ENCODE peak calls at places on chromosomes 3 and 15, in seven cellular contexts. U is neuronal stem cell, V is H9, F is mesendoderm, L is IMR-90, N is mesenchymal stem cell, R is trophoblast cell. X is an unnamed sample.
A peak's percentile ranks its signal among the peaks of the same experiment; 100 is the strongest.

GRCh38 chr3:53890726-53891499 is 746 bp downstream of the SELENOK start:
- DNase-seq in V (no peak), N (peak; percentile 65), L (peak; percentile 42), R (peak; percentile 70), U (no peak), F (peak; percentile 82), X (peak; percentile 47)

GRCh38 chr3:178703268-178703975 is 167.2 kb downstream of the KCNMB2 start:
- DNase-seq in U (no peak), L (peak; percentile 97), R (no peak), V (no peak), F (no peak), N (peak; percentile 95), X (no peak)

GRCh38 chr15:69576035-69576526 is 123.5 kb downstream of the RPLP1 start:
- DNase-seq in R (peak; percentile 19), L (no peak), N (peak; percentile 32), V (peak; percentile 51), F (no peak), U (peak; percentile 17), X (peak; percentile 72)

GRCh38 chr15:75673426-75674247 is 25.9 kb downstream of the SNX33 start:
- DNase-seq in R (no peak), N (peak; percentile 91), V (no peak), F (no peak), L (peak; percentile 70), U (no peak), X (no peak)

GRCh38 chr15:68819451-68820204 is 1.1 kb downstream of the ANP32A start:
- DNase-seq in V (peak; percentile 44), N (peak; percentile 73), R (peak; percentile 66), L (peak; percentile 47), U (peak; percentile 45), F (peak; percentile 82), X (no peak)

GRCh38 chr3:29525254-29525881 is 244.5 kb downstream of the RBMS3 start:
- DNase-seq in L (peak; percentile 18), F (no peak), U (no peak), N (peak; percentile 54), R (no peak), V (no peak), X (no peak)

GRCh38 chr15:89299896-89300295 is 34.7 kb downstream of the POLG start:
- DNase-seq in V (no peak), R (peak; percentile 26), L (peak; percentile 64), U (no peak), N (peak; percentile 44), F (peak; percentile 19), X (no peak)

GRCh38 chr3:51975857-51976549 is 1.1 kb downstream of the ABHD14A start:
- DNase-seq in F (peak; percentile 54), V (peak; percentile 65), N (peak; percentile 72), L (peak; percentile 64), U (no peak), R (peak; percentile 58), X (peak; percentile 80)

GRCh38 chr3:170560296-170560695 is 25.6 kb downstream of the SLC7A14 start:
- DNase-seq in V (no peak), L (no peak), U (no peak), F (no peak), R (no peak), N (peak; percentile 14), X (no peak)

GRCh38 chr3:147361671-147362420 is 44.5 kb downstream of the ZIC4 start:
- DNase-seq in F (peak; percentile 82), N (no peak), L (no peak), R (peak; percentile 17), V (peak; percentile 82), U (no peak), X (no peak)

GRCh38 chr3:171379281-171379680 is 80.9 kb downstream of the TNIK start:
- DNase-seq in N (no peak), R (peak; percentile 56), V (no peak), U (no peak), F (peak; percentile 39), L (peak; percentile 58), X (no peak)

GRCh38 chr3:154990543-154990942 is 89.6 kb upstream of the MME start:
- DNase-seq in R (no peak), U (no peak), V (no peak), N (no peak), F (no peak), L (no peak), X (no peak)

GRCh38 chr15:85443593-85444328 is 63.4 kb downstream of the AKAP13 start:
- DNase-seq in L (peak; percentile 33), U (peak; percentile 42), V (no peak), R (peak; percentile 97), F (peak; percentile 95), N (peak; percentile 85), X (no peak)

GRCh38 chr3:189311521-189311920 is 139.8 kb downstream of the TPRG1 start:
- DNase-seq in V (no peak), R (no peak), U (no peak), N (no peak), F (no peak), L (no peak), X (no peak)

GRCh38 chr3:122725106-122725505 is 44.5 kb downstream of the PARP14 start:
- DNase-seq in V (no peak), N (no peak), R (no peak), U (no peak), L (no peak), F (no peak), X (no peak)

GRCh38 chr15:67253103-67253502 is 1.4 kb downstream of the AAGAB start:
- DNase-seq in R (no peak), U (no peak), V (no peak), L (no peak), F (no peak), N (no peak), X (no peak)

GRCh38 chr3:74009961-74010859 is 385.5 kb upstream of the PDZRN3 start:
- DNase-seq in N (no peak), V (no peak), U (no peak), R (no peak), F (no peak), L (no peak), X (no peak)

GRCh38 chr3:73453676-73454075 is 171.1 kb downstream of the PDZRN3 start:
- DNase-seq in V (no peak), F (no peak), R (no peak), N (no peak), L (peak; percentile 29), U (no peak), X (no peak)

GRCh38 chr15:34682673-34683072 is 72.1 kb downstream of the GJD2 start:
- DNase-seq in V (no peak), N (no peak), R (no peak), F (no peak), U (no peak), L (peak; percentile 76), X (no peak)

GRCh38 chr15:39661776-39662175 is 80.9 kb downstream of the THBS1 start:
- DNase-seq in L (peak; percentile 31), U (no peak), F (no peak), R (no peak), N (no peak), V (no peak), X (no peak)

GRCh38 chr3:139629033-139629432 is 48.7 kb downstream of the NMNAT3 start:
- DNase-seq in R (peak; percentile 21), N (no peak), F (peak; percentile 71), U (no peak), L (peak; percentile 2), V (peak; percentile 71), X (no peak)

GRCh38 chr15:22227961-22228762 is 147.8 kb downstream of the OR4M2 start:
- DNase-seq in F (no peak), L (no peak), V (no peak), R (no peak), N (no peak), U (no peak), X (no peak)

GRCh38 chr3:48022178-48022577 is 6.0 kb upstream of the MAP4 start:
- DNase-seq in V (no peak), F (no peak), R (no peak), N (no peak), U (no peak), L (no peak), X (no peak)

GRCh38 chr3:100580147-100580546 is 29.3 kb upstream of the ADGRG7 start:
- DNase-seq in N (no peak), F (no peak), R (no peak), V (no peak), U (no peak), L (no peak), X (no peak)
- H3K4ac ChIP-seq in N (no peak overlapping the region), F (no peak overlapping the region), R (no peak overlapping the region), V (no peak overlapping the region), U (no peak overlapping the region), L (no peak overlapping the region), X (no peak overlapping the region)

GRCh38 chr15:90869601-90870353 is 1.4 kb downstream of the FURIN start:
- DNase-seq in N (peak; percentile 96), L (peak; percentile 84), V (peak; percentile 84), U (no peak), F (peak; percentile 96), R (peak; percentile 92), X (no peak)
- H3K4ac ChIP-seq in N (peak overlapping the region; percentile 88), L (peak overlapping the region; percentile 89), V (no peak overlapping the region), U (no peak overlapping the region), F (peak overlapping the region; percentile 38), R (peak overlapping the region; percentile 94), X (no peak overlapping the region)

GRCh38 chr3:49028298-49028672 is 913 bp downstream of the IMPDH2 start:
- DNase-seq in U (no peak), N (no peak), V (no peak), F (no peak), R (no peak), L (no peak), X (no peak)

GRCh38 chr3:49025793-49026520 is 3.2 kb downstream of the IMPDH2 start:
- DNase-seq in F (no peak), U (no peak), R (no peak), L (no peak), N (no peak), V (no peak), X (no peak)

GRCh38 chr3:49026536-49026935 is 2.7 kb downstream of the IMPDH2 start:
- DNase-seq in V (no peak), N (no peak), R (no peak), U (no peak), F (no peak), L (no peak), X (no peak)

GRCh38 chr3:49028673-49029562 is at the start of gene IMPDH2:
- DNase-seq in N (peak; percentile 93), L (peak; percentile 91), R (peak; percentile 99), U (peak; percentile 88), F (peak; percentile 94), V (peak; percentile 92), X (peak; percentile 79)

GRCh38 chr3:49027634-49028033 is 1.6 kb downstream of the IMPDH2 start:
- DNase-seq in R (no peak), V (no peak), N (no peak), U (no peak), F (no peak), L (no peak), X (no peak)
- H3K4ac ChIP-seq in R (peak overlapping the region; percentile 38), V (no peak overlapping the region), N (no peak overlapping the region), U (no peak overlapping the region), F (no peak overlapping the region), L (no peak overlapping the region), X (no peak overlapping the region)

GRCh38 chr3:34955684-34956083 is 683.6 kb upstream of the ARPP21 start:
- DNase-seq in N (no peak), U (no peak), L (no peak), F (no peak), R (no peak), V (no peak), X (no peak)

GRCh38 chr3:34956511-34956910 is 682.8 kb upstream of the ARPP21 start:
- DNase-seq in L (no peak), F (no peak), R (no peak), V (no peak), U (no peak), N (no peak), X (no peak)

DNA sequence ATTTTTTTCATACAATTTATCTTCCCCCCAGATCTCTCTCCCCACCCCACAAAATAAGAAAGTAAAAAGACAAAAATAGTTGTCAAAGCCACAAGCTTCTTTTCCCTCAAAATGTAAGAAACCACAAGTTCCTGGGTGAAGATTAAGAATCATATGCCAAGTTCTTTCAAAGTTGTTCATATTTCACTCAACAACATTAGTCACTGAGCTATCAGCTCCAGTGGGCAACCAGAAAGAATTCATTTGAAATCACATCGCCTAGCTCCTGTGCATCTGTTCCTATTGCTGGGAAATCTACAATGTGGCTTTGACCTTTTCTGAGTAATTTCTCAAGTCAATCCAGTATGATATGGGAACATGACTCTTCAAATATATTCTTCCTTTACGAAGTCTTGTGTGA is 681.6 kb upstream of the ARPP21 start:
- DNase-seq in U (no peak), V (no peak), R (no peak), N (no peak), F (no peak), L (no peak), X (no peak)
- H3K4ac ChIP-seq in U (no peak overlapping the region), V (no peak overlapping the region), R (no peak overlapping the region), N (no peak overlapping the region), F (no peak overlapping the region), L (no peak overlapping the region), X (no peak overlapping the region)

X was measured in H1.